ENCODE peak calls at places on chromosome 14, in five cellular contexts. I, F, H, T and V are unnamed samples.

GRCh38 chr14:99679111-99679510 is 5.0 kb upstream of the CYP46A1 start:
- DNase-seq in I (no peak), F (no peak), H (no peak), T (no peak), V (no peak)

GRCh38 chr14:69719501-69719951 is 47.4 kb upstream of the SRSF5 start:
- DNase-seq in I (no peak), F (peak), H (no peak), T (peak), V (no peak)

GRCh38 chr14:102442241-102443211 is 67.0 kb downstream of the ANKRD9 start:
- DNase-seq in I (no peak), F (no peak), H (no peak), T (no peak), V (no peak)

GRCh38 chr14:100664234-100664633 is 62.5 kb upstream of the DLK1 start:
- DNase-seq in I (no peak), F (no peak), H (no peak), T (no peak), V (no peak)

GRCh38 chr14:69610859-69611263 is 535 bp upstream of the SUSD6 start:
- DNase-seq in I (no peak), F (peak), H (no peak), T (no peak), V (no peak)

GRCh38 chr14:67680121-67680602 is 5.7 kb upstream of the VTI1B start:
- DNase-seq in I (no peak), F (no peak), H (no peak), T (no peak), V (no peak)

GRCh38 chr14:91493169-91493568 is 16.9 kb downstream of the PPP4R3A start:
- DNase-seq in I (no peak), F (no peak), H (no peak), T (no peak), V (no peak)

GRCh38 chr14:68819260-68819691 is 26.4 kb upstream of the ZFP36L1 start:
- DNase-seq in I (peak), F (no peak), H (no peak), T (no peak), V (no peak)

GRCh38 chr14:81127785-81128184 is 93.0 kb downstream of the GTF2A1 start:
- DNase-seq in I (no peak), F (no peak), H (no peak), T (no peak), V (no peak)

GRCh38 chr14:26200675-26201074 is 397.2 kb downstream of the NOVA1 start:
- DNase-seq in I (no peak), F (no peak), H (no peak), T (no peak), V (no peak)

GRCh38 chr14:100289916-100290606 is 16.2 kb downstream of the SLC25A29 start:
- DNase-seq in I (no peak), F (peak), H (no peak), T (peak), V (no peak)

GRCh38 chr14:52007637-52008036 is 18.3 kb downstream of the RTRAF start:
- DNase-seq in I (no peak), F (no peak), H (no peak), T (no peak), V (no peak)

GRCh38 chr14:99938376-99938775 is 126.8 kb upstream of the EVL start:
- DNase-seq in I (peak), F (no peak), H (no peak), T (no peak), V (no peak)

GRCh38 chr14:53168786-53169185 is 15.7 kb upstream of the DDHD1 start:
- DNase-seq in I (no peak), F (no peak), H (no peak), T (no peak), V (no peak)

GRCh38 chr14:45125754-45126153 is 8.5 kb downstream of the FKBP3 start:
- DNase-seq in I (no peak), F (no peak), H (no peak), T (no peak), V (no peak)

GRCh38 chr14:37116933-37117844 is 55.2 kb downstream of the SLC25A21 start:
- DNase-seq in I (no peak), F (no peak), H (no peak), T (no peak), V (no peak)

GRCh38 chr14:82720931-82721330 is 1187.3 kb upstream of the SEL1L start:
- DNase-seq in I (no peak), F (peak), H (no peak), T (no peak), V (no peak)

GRCh38 chr14:38950676-38951075 is 152.4 kb downstream of the SEC23A start:
- DNase-seq in I (no peak), F (no peak), H (no peak), T (no peak), V (no peak)

GRCh38 chr14:70585221-70585620 is 15.2 kb downstream of the MED6 start:
- DNase-seq in I (no peak), F (no peak), H (no peak), T (no peak), V (no peak)

GRCh38 chr14:21525571-21525970 is 575 bp downstream of the SALL2 start:
- DNase-seq in I (no peak), F (peak), H (no peak), T (peak), V (no peak)

GRCh38 chr14:78425332-78425731 is 255.2 kb downstream of the NRXN3 start:
- DNase-seq in I (no peak), F (peak), H (no peak), T (no peak), V (no peak)

GRCh38 chr14:38350102-38350501 is 94.2 kb upstream of the CLEC14A start:
- DNase-seq in I (no peak), F (no peak), H (no peak), T (no peak), V (no peak)

GRCh38 chr14:87698496-87698895 is 294.5 kb downstream of the GALC start:
- DNase-seq in I (no peak), F (no peak), H (no peak), T (no peak), V (no peak)

GRCh38 chr14:91980157-91980556 is 32.7 kb upstream of the FBLN5 start:
- DNase-seq in I (no peak), F (no peak), H (peak), T (no peak), V (no peak)

GRCh38 chr14:101945171-101945570 is 19.2 kb upstream of the DYNC1H1 start:
- DNase-seq in I (no peak), F (no peak), H (no peak), T (no peak), V (no peak)

GRCh38 chr14:63710497-63710896 is 17.4 kb downstream of the SGPP1 start:
- DNase-seq in I (no peak), F (no peak), H (no peak), T (no peak), V (no peak)

GRCh38 chr14:68408680-68409079 is 384.2 kb downstream of the ZFP36L1 start:
- DNase-seq in I (no peak), F (no peak), H (no peak), T (no peak), V (no peak)

GRCh38 chr14:22084393-22085281 is 411.0 kb upstream of the OR4E1 start:
- DNase-seq in I (no peak), F (no peak), H (peak), T (no peak), V (no peak)

GRCh38 chr14:51228890-51229289 is 11.2 kb upstream of the TMX1 start:
- DNase-seq in I (no peak), F (no peak), H (no peak), T (no peak), V (no peak)

GRCh38 chr14:20295067-20295466 is 10.7 kb downstream of the TTC5 start:
- DNase-seq in I (no peak), F (no peak), H (no peak), T (no peak), V (no peak)

GRCh38 chr14:52902971-52903385 is 47.9 kb downstream of the FERMT2 start:
- DNase-seq in I (no peak), F (no peak), H (no peak), T (no peak), V (no peak)

GRCh38 chr14:43449291-43449690 is 1057.8 kb downstream of the FSCB start:
- DNase-seq in I (no peak), F (no peak), H (no peak), T (no peak), V (no peak)

GRCh38 chr14:22980672-22981089 is 1.7 kb downstream of the AJUBA start:
- DNase-seq in I (peak), F (peak), H (peak), T (peak), V (no peak)

GRCh38 chr14:61619494-61619893 is 75.8 kb upstream of the HIF1A start:
- DNase-seq in I (no peak), F (no peak), H (no peak), T (no peak), V (no peak)

GRCh38 chr14:69999246-69999645 is 120.0 kb downstream of the SMOC1 start:
- DNase-seq in I (peak), F (no peak), H (no peak), T (peak), V (no peak)

GRCh38 chr14:87187787-87188186 is 805.2 kb downstream of the GALC start:
- DNase-seq in I (no peak), F (no peak), H (no peak), T (no peak), V (no peak)

GRCh38 chr14:76958975-76959710 is 69.4 kb downstream of the IRF2BPL start:
- DNase-seq in I (no peak), F (no peak), H (no peak), T (no peak), V (no peak)

GRCh38 chr14:79693935-79694334 is 517.4 kb downstream of the DIO2 start:
- DNase-seq in I (no peak), F (no peak), H (no peak), T (no peak), V (no peak)

GRCh38 chr14:104821229-104821945 is 20.5 kb downstream of the ZBTB42 start:
- DNase-seq in I (no peak), F (no peak), H (no peak), T (no peak), V (no peak)

GRCh38 chr14:104821971-104822608 is 21.2 kb downstream of the ZBTB42 start:
- DNase-seq in I (no peak), F (no peak), H (no peak), T (no peak), V (no peak)

GRCh38 chr14:104818714-104819161 is 17.8 kb downstream of the ZBTB42 start:
- DNase-seq in I (no peak), F (no peak), H (no peak), T (no peak), V (no peak)

GRCh38 chr14:104819361-104819771 is 18.5 kb downstream of the ZBTB42 start:
- DNase-seq in I (no peak), F (no peak), H (no peak), T (no peak), V (no peak)

GRCh38 chr14:104820669-104821228 is 19.8 kb downstream of the ZBTB42 start:
- DNase-seq in I (peak), F (peak), H (no peak), T (peak), V (no peak)
- TF ChIP-seq CTCF in I (peak), F (peak), H (no peak), T (peak), V (no peak)

GRCh38 chr14:74587363-74587707 is 24.7 kb downstream of the LTBP2 start:
- DNase-seq in I (peak), F (no peak), H (no peak), T (no peak), V (no peak)
- TF ChIP-seq POLR2A in I (no peak), F (no peak), H (no peak), T (no peak), V (no peak)

DNA sequence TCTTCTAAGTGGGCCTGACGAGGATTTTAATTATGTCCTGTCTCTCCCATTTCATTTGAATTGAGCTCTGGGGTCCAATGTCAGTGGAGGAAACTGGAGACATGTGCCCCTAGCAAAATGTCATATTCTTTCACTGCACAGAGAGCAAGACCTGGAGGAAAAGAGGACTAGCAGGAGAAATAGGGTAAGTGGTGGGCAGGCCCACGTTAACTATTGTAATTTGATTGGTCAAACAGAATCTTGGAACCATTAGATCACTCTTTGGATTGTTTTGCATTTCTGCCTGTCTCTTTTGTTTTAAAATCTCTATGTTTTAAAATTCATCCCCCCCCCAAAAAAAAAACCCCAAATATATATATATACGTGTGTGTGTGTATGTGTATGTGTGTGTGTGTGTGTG is 113.9 kb upstream of the PELI2 start:
- DNase-seq in I (no peak), F (no peak), H (no peak), T (no peak), V (no peak)
- TF ChIP-seq CTCF in I (no peak), F (no peak), H (no peak), T (no peak), V (no peak)

GRCh38 chr14:55111122-55111705 is 17.8 kb upstream of the LGALS3 start:
- DNase-seq in I (no peak), F (no peak), H (no peak), T (no peak), V (no peak)

GRCh38 chr14:55105991-55106390 is 23.1 kb upstream of the LGALS3 start:
- DNase-seq in I (no peak), F (no peak), H (no peak), T (no peak), V (no peak)

GRCh38 chr14:55104051-55104954 is 24.7 kb upstream of the LGALS3 start:
- DNase-seq in I (no peak), F (no peak), H (no peak), T (no peak), V (no peak)

GRCh38 chr14:55109846-55110245 is 19.2 kb upstream of the LGALS3 start:
- DNase-seq in I (no peak), F (no peak), H (no peak), T (no peak), V (no peak)

GRCh38 chr14:55107766-55108554 is 21.1 kb upstream of the LGALS3 start:
- DNase-seq in I (peak), F (peak), H (peak), T (peak), V (peak)
- TF ChIP-seq POLR2A in I (no peak), F (no peak), H (no peak), T (no peak), V (no peak)

GRCh38 chr14:106681161-106681955 is 1155.0 kb downstream of the TMEM121 start:
- DNase-seq in I (no peak), F (no peak), H (no peak), T (no peak), V (no peak)
- TF ChIP-seq CTCF in I (no peak), F (no peak), H (no peak), T (no peak), V (no peak)

DNA sequence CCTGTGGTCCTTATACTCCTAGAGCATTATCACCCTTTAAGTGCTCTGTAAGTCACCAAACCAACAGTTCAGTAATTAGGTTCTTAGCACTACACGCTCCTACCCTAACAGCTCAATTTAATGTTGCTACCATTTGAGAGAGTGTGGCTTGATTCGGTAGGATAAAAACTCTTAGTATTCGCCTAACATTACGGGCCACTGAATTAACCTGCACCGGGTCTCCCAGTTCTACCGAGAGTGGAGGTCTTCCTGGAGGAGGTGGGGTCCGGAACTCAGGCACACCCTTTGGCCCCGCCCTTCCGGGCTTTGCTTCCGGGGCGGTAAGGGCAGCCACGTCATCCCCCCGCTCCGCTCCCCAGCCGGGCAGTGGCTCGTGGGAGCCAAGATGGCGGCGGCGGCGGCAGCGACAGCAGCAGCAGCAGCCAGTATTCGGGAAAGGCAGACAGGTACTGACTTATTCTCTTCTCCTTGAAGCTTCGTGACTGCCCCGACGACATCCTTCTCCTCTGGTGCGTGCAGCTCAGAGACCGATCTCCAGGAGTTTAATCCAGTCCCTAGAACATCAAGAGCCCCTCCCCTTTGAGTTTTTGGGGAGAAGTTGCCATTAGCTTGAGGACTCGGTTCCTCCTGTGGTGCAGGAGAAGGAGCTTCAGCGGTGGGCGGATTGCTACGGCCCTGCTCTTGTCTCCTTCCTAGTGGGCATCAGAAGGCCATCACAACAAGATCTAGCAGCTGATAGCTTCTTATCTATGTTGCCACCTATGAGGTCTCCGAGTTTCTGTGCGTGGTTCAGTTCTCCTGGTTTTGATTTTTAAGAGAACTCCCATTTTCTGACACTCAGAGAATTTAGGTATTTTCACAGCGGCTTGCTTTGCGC is at the start of gene SCFD1:
- DNase-seq in I (peak), F (peak), H (peak), T (peak), V (peak)
- TF ChIP-seq POLR2A in I (peak), F (peak), H (no peak), T (peak), V (no peak)

GRCh38 chr14:49897965-49898364 is 5.1 kb downstream of the ARF6 start:
- DNase-seq in I (no peak), F (peak), H (no peak), T (peak), V (no peak)

GRCh38 chr14:49895480-49895879 is 2.6 kb downstream of the ARF6 start:
- DNase-seq in I (no peak), F (no peak), H (no peak), T (no peak), V (no peak)

GRCh38 chr14:49897414-49897813 is 4.5 kb downstream of the ARF6 start:
- DNase-seq in I (no peak), F (no peak), H (no peak), T (no peak), V (no peak)

GRCh38 chr14:49898485-49898884 is 5.6 kb downstream of the ARF6 start:
- DNase-seq in I (no peak), F (no peak), H (no peak), T (no peak), V (no peak)

DNA sequence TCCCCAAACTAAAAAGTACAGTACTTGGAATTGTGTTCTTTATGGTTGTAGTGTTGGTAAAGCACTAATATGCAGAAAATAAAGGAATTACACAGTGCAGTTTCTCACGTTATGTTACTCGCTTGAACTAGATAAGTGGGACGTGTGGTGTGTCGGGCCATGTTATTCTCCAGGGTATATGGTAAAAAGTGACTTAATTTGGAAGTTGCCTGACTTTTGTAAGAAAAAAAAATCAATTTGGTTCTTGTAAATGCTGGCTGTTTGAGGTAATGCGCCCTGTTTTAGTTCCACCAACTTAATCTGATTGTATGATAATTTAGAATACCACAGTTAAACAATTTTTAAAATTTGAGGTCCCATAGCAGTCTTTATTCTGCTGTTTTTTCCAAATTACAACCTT is 4.1 kb downstream of the ARF6 start:
- DNase-seq in I (no peak), F (no peak), H (no peak), T (no peak), V (no peak)
- TF ChIP-seq CTCF in I (no peak), F (no peak), H (no peak), T (no peak), V (no peak)